ENCODE peak calls at places on chromosomes 3 and 15, in six cellular contexts. B, M, J, N, A and Z are unnamed samples.

GRCh38 chr3:85875589-85875988 is 916.8 kb downstream of the CADM2 start:
- DNase-seq in B (no peak), M (no peak), J (no peak), N (no peak), A (no peak), Z (no peak)

GRCh38 chr15:51134416-51135199 is 39.9 kb upstream of the TNFAIP8L3 start:
- DNase-seq in B (no peak), M (no peak), J (no peak), N (no peak), A (no peak), Z (no peak)

GRCh38 chr15:70535071-70535954 is 228.0 kb downstream of the UACA start:
- DNase-seq in B (no peak), M (no peak), J (no peak), N (peak; percentile 4), A (no peak), Z (no peak)

GRCh38 chr3:169387751-169388696 is 275.5 kb downstream of the MECOM start:
- DNase-seq in B (peak; percentile 14), M (no peak), J (no peak), N (peak; percentile 2), A (no peak), Z (no peak)

GRCh38 chr15:73683624-73684536 is at the start of gene CD276:
- DNase-seq in B (peak; percentile 80), M (peak; percentile 72), J (no peak), N (peak; percentile 84), A (peak; percentile 72), Z (peak; percentile 10)

GRCh38 chr3:118641608-118642007 is 393.0 kb downstream of the IGSF11 start:
- DNase-seq in B (peak; percentile 55), M (no peak), J (peak; percentile 6), N (no peak), A (no peak), Z (peak; percentile 67)

GRCh38 chr15:66785637-66786036 is 83.6 kb downstream of the SMAD6 start:
- DNase-seq in B (no peak), M (peak; percentile 93), J (no peak), N (peak; percentile 81), A (no peak), Z (no peak)

GRCh38 chr15:51011212-51011611 is 83.5 kb downstream of the TNFAIP8L3 start:
- DNase-seq in B (no peak), M (no peak), J (no peak), N (no peak), A (no peak), Z (no peak)

GRCh38 chr3:162021206-162021605 is 524.6 kb downstream of the OTOL1 start:
- DNase-seq in B (no peak), M (no peak), J (no peak), N (no peak), A (peak; percentile 80), Z (no peak)

GRCh38 chr3:4721511-4721911 is 228.4 kb downstream of the ITPR1 start:
- DNase-seq in B (no peak), M (peak; percentile 69), J (no peak), N (peak; percentile 96), A (peak; percentile 50), Z (no peak)

GRCh38 chr15:67700023-67700422 is 125.3 kb upstream of the SKOR1 start:
- DNase-seq in B (no peak), M (no peak), J (no peak), N (peak; percentile 69), A (peak; percentile 35), Z (no peak)

GRCh38 chr3:101195951-101196713 is 124.2 kb downstream of the IMPG2 start:
- DNase-seq in B (no peak), M (peak; percentile 38), J (peak; percentile 7), N (peak; percentile 78), A (peak; percentile 91), Z (no peak)

GRCh38 chr3:43221076-43221475 is 65.3 kb upstream of the SNRK start:
- DNase-seq in B (no peak), M (no peak), J (no peak), N (no peak), A (no peak), Z (no peak)

GRCh38 chr3:172751188-172751571 is 654 bp downstream of the ECT2 start:
- DNase-seq in B (no peak), M (no peak), J (peak; percentile 21), N (peak; percentile 48), A (peak; percentile 25), Z (peak; percentile 22)

GRCh38 chr3:132288357-132288756 is 28.9 kb upstream of the ACP3 start:
- DNase-seq in B (no peak), M (no peak), J (no peak), N (no peak), A (no peak), Z (no peak)

GRCh38 chr3:102235679-102236078 is 199.1 kb upstream of the ZPLD1 start:
- DNase-seq in B (peak; percentile 26), M (peak; percentile 37), J (no peak), N (peak; percentile 47), A (peak; percentile 57), Z (no peak)

GRCh38 chr3:38980972-38981371 is 70.8 kb downstream of the SCN11A start:
- DNase-seq in B (no peak), M (no peak), J (no peak), N (no peak), A (no peak), Z (no peak)

GRCh38 chr3:143726727-143727126 is 121.5 kb downstream of the SLC9A9 start:
- DNase-seq in B (no peak), M (no peak), J (no peak), N (no peak), A (no peak), Z (no peak)

GRCh38 chr15:93476491-93477176 is 387.6 kb upstream of the RGMA start:
- DNase-seq in B (no peak), M (no peak), J (no peak), N (no peak), A (no peak), Z (no peak)

GRCh38 chr3:149541091-149541491 is 66.6 kb downstream of the TM4SF4 start:
- DNase-seq in B (no peak), M (peak; percentile 76), J (no peak), N (peak; percentile 73), A (no peak), Z (no peak)

GRCh38 chr3:151227438-151228290 is 24.6 kb upstream of the GPR171 start:
- DNase-seq in B (peak; percentile 77), M (peak; percentile 77), J (peak; percentile 48), N (peak; percentile 78), A (peak; percentile 81), Z (no peak)

GRCh38 chr3:69443554-69443953 is 57.7 kb upstream of the FRMD4B start:
- DNase-seq in B (no peak), M (peak; percentile 30), J (no peak), N (peak; percentile 69), A (no peak), Z (no peak)

GRCh38 chr3:10495003-10495402 is 10.4 kb downstream of the ATP2B2 start:
- DNase-seq in B (no peak), M (no peak), J (no peak), N (peak; percentile 60), A (peak; percentile 63), Z (no peak)

GRCh38 chr3:40645883-40646282 is 121.1 kb downstream of the ZNF621 start:
- DNase-seq in B (no peak), M (peak; percentile 11), J (no peak), N (no peak), A (peak; percentile 15), Z (no peak)

GRCh38 chr3:41808152-41808551 is 153.8 kb downstream of the ULK4 start:
- DNase-seq in B (no peak), M (peak; percentile 4), J (no peak), N (peak; percentile 79), A (peak; percentile 73), Z (no peak)